ENCODE peak calls at places on chromosomes 16 and 17, in five cellular contexts. Q is MM.1S, H is fibroblast of lung, M is PC-3, G is K562. Y is an unnamed sample.
A peak's percentile ranks its signal among the peaks of the same experiment; 100 is the strongest.

GRCh38 chr16:1713933-1714332 is 7.9 kb downstream of the MAPK8IP3 start:
- DNase-seq in M (no peak), Q (no peak), H (no peak), G (no peak), Y (no peak)

GRCh38 chr16:25823891-25824290 is 132.1 kb downstream of the HS3ST4 start:
- DNase-seq in G (no peak), Q (no peak), H (no peak), M (no peak), Y (no peak)

GRCh38 chr17:80645706-80646325 is 101.2 kb downstream of the RPTOR start:
- DNase-seq in Q (no peak), M (peak; percentile 27), H (no peak), G (no peak), Y (no peak)

GRCh38 chr16:67661101-67661661 is 421 bp downstream of the PARD6A start:
- DNase-seq in G (no peak), M (peak; percentile 45), Q (peak; percentile 49), H (peak; percentile 56), Y (no peak)

GRCh38 chr17:65824901-65825300 is 263.5 kb upstream of the AXIN2 start:
- DNase-seq in Q (no peak), H (no peak), M (no peak), G (no peak), Y (no peak)

GRCh38 chr16:14302399-14303181 is 231.5 kb downstream of the MRTFB start:
- DNase-seq in Q (no peak), M (no peak), H (peak; percentile 26), G (peak; percentile 46), Y (peak; percentile 58)

GRCh38 chr17:69142473-69142802 is 743 bp upstream of the ABCA6 start:
- DNase-seq in G (no peak), Q (no peak), M (no peak), H (peak; percentile 31), Y (no peak)

GRCh38 chr16:74999208-74999682 is 421 bp downstream of the ZNRF1 start:
- DNase-seq in H (peak; percentile 25), G (peak; percentile 66), M (no peak), Q (no peak), Y (peak; percentile 46)

GRCh38 chr16:82264781-82265180 is 94.8 kb upstream of the MPHOSPH6 start:
- DNase-seq in Q (no peak), G (no peak), H (no peak), M (no peak), Y (no peak)

GRCh38 chr17:51598824-51599223 is 338.5 kb downstream of the UTP18 start:
- DNase-seq in H (no peak), G (no peak), M (no peak), Q (no peak), Y (no peak)

GRCh38 chr17:1931759-1932579 is 93.2 kb downstream of the RTN4RL1 start:
- DNase-seq in H (peak; percentile 51), G (no peak), Q (no peak), M (peak; percentile 47), Y (no peak)

GRCh38 chr17:48001187-48001586 is 30.3 kb downstream of the CDK5RAP3 start:
- DNase-seq in M (no peak), G (no peak), Q (no peak), H (peak; percentile 25), Y (no peak)

GRCh38 chr16:53841884-53842283 is 137.9 kb downstream of the FTO start:
- DNase-seq in H (no peak), Q (no peak), G (no peak), M (no peak), Y (no peak)

GRCh38 chr17:18328643-18329204 is 13.6 kb downstream of the SMCR8 start:
- DNase-seq in H (no peak), M (no peak), Q (no peak), G (no peak), Y (no peak)

DNA sequence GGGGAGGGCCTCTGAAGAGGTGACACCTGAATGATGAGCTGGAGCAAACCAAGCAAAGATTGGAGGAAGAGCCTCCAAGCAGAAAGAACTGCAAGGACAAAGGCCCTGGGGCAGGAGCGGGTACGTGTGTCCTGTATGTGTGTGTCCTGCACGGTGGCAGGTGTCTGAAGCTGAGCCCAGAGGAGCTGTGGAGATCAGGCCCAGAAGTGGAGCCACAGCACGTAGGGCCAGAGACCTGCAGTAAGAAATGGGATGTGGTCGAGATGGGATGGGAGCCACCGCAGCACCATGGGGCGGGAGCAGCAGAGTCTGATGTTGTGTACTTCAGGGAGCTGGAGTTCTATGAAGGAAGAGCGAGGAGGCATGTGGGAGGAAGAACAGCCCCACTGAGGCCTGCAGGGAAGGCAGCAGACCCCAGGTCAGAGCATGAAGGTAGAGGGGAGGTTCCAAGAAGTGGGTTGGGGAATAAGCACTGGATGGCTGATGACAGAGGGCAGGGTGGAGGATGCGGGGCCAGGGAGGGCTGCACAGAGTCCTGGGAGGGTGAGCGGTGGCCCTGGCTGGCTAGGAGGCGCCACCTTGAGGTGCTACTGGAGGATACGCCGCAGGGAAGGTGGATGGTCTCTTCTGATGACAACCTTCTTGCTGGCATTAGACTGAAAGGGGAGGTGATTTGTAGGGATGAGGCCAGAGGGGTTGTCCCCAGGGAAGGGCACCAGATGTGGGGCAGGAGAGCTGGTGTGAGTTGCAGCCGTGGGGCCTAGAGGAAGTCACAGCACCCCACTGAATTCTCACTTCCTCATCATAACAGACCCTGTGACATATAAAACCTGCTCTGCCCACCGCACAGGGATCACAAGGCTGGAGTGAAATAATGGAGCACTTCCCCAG is 10.6 kb upstream of the CETP start:
- DNase-seq in M (peak; percentile 23), H (peak; percentile 32), Q (peak; percentile 63), G (peak; percentile 65), Y (peak; percentile 61)
- H3K4me2 ChIP-seq in M (no peak overlapping the region), H (no peak overlapping the region), Q (peak overlapping the region; percentile 55), G (no peak overlapping the region), Y (no peak overlapping the region)

GRCh38 chr16:78866556-78866955 is 734.0 kb downstream of the MAF start:
- DNase-seq in Q (no peak), G (no peak), M (no peak), H (no peak), Y (no peak)

DNA sequence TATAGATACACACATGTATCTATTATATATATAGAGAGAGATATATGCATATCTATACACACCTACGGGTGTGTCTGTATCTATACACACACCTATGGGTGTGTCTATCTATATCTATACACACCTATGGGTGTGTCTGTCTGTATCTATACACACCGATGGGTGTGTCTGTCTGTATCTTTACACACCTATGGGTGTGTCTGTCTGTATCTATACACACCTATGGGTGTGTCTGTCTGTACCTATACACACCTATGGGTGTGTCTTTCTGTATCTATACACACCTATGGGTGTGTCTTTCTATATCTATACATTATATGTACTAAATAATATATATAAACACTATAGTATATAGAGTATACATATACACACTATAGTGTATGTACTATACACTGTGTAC is 738.5 kb downstream of the MAF start:
- DNase-seq in M (no peak), H (no peak), Q (no peak), G (no peak), Y (no peak)
- H2AFZ ChIP-seq in M (no peak overlapping the region), H (no peak overlapping the region), Q (no peak overlapping the region), G (no peak overlapping the region), Y (no peak overlapping the region)

GRCh38 chr17:75722542-75723095 is 1.4 kb downstream of the ITGB4 start:
- DNase-seq in G (no peak), Q (no peak), H (no peak), M (no peak), Y (no peak)
- H3K4me2 ChIP-seq in G (no peak overlapping the region), Q (no peak overlapping the region), H (no peak overlapping the region), M (peak overlapping the region; percentile 97), Y (no peak overlapping the region)

GRCh38 chr17:55492951-55493350 is 18.3 kb downstream of the SMIM36 start:
- DNase-seq in Q (no peak), H (no peak), G (no peak), M (no peak), Y (no peak)
- H2AFZ ChIP-seq in Q (no peak overlapping the region), H (no peak overlapping the region), G (peak overlapping the region; percentile 66), M (no peak overlapping the region), Y (no peak overlapping the region)

GRCh38 chr16:11801481-11802021 is 4.5 kb upstream of the ZC3H7A start:
- DNase-seq in G (peak; percentile 46), Q (no peak), H (peak; percentile 61), M (peak; percentile 4), Y (no peak)
- H3K4me2 ChIP-seq in G (peak overlapping the region; percentile 1), Q (no peak overlapping the region), H (no peak overlapping the region), M (no peak overlapping the region), Y (no peak overlapping the region)

GRCh38 chr16:23907903-23908302 is 72.1 kb downstream of the PRKCB start:
- DNase-seq in H (no peak), G (no peak), Q (no peak), M (no peak), Y (no peak)
- H2AFZ ChIP-seq in H (no peak overlapping the region), G (no peak overlapping the region), Q (no peak overlapping the region), M (no peak overlapping the region), Y (no peak overlapping the region)